ENCODE peak calls at places on chromosomes 2 and 18, in four cellular contexts. O is prostate gland, K is A549, T is HCT116. P is an unnamed sample.

GRCh38 chr18:36829362-36830140 is 624 bp downstream of the KIAA1328 start:
- DNase-seq in K (no peak), O (no peak), T (no peak), P (no peak)

GRCh38 chr2:115083711-115084110 is 641.3 kb downstream of the DPP10 start:
- DNase-seq in T (no peak), O (no peak), K (no peak), P (no peak)

GRCh38 chr2:183117226-183117625 is 7.0 kb upstream of the NUP35 start:
- DNase-seq in T (no peak), K (no peak), O (no peak), P (no peak)

GRCh38 chr2:177543007-177543760 is 150.6 kb downstream of the AGPS start:
- DNase-seq in O (no peak), K (no peak), T (no peak), P (peak)

GRCh38 chr18:74389161-74389927 is 67.8 kb downstream of the DIPK1C start:
- DNase-seq in T (no peak), O (no peak), K (no peak), P (no peak)

GRCh38 chr2:200779214-200779613 is 32.5 kb upstream of the BZW1 start:
- DNase-seq in O (no peak), T (no peak), K (no peak), P (no peak)

GRCh38 chr2:100184055-100184737 is 41.8 kb upstream of the AFF3 start:
- DNase-seq in K (no peak), O (no peak), T (no peak), P (no peak)

GRCh38 chr2:231940795-231941194 is 14.6 kb upstream of the NPPC start:
- DNase-seq in T (no peak), O (no peak), K (no peak), P (no peak)

GRCh38 chr2:234787114-234787513 is 164.7 kb upstream of the SH3BP4 start:
- DNase-seq in T (no peak), O (no peak), K (no peak), P (no peak)

DNA sequence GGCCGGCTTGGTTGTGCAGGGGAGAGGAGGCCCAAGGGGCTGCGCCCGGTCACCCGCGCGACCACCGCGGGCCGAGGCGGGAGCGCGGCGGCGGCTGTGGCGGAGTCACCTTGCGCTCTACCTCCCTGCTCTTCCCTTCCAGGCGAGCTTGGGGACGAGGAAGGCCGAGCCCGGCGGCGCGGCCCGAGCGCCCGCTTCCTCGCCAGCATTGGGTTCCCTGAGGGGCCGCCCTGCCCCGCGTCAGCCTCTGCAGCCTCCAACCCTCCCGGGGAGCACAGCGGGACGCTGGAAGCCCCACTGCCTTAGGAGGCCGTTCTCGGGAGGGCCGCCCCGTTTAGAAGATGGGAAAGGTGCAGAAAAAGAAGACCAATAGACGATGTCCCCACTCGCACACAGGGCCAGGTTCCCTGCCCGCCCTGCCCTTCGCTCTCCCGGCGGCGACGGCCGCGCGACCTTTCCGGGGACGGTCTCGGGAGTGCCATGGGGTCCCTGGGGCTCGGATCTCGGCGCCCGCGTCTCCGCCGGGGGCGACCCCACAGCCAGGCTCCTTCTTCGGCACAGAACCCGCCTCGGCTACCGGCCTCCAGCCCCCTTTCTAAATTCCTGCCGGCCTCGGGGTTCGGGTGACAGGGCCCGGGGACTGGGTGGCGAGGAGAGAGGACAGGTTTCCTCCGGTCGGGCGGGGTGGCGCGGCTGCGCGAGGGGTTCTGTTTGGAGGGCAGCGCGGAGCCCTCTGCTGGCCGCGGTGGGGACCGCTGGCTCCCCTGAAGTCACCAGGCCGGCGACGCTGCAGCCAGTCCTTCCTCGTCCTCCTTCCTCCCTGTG is 85.5 kb downstream of the HS6ST1 start:
- DNase-seq in O (peak), T (peak), K (peak), P (peak)
- TF ChIP-seq POLR2A in O (peak), T (no peak), K (peak), P (no peak)

GRCh38 chr18:22934789-22935188 is 1.7 kb downstream of the RBBP8 start:
- DNase-seq in O (no peak), K (no peak), T (no peak), P (no peak)

GRCh38 chr18:22932885-22933205 is 283 bp upstream of the RBBP8 start:
- DNase-seq in K (no peak), O (no peak), T (no peak), P (peak)

GRCh38 chr18:22933958-22934423 is 863 bp downstream of the RBBP8 start:
- DNase-seq in K (no peak), O (no peak), T (no peak), P (no peak)

GRCh38 chr18:22935431-22935830 is 2.3 kb downstream of the RBBP8 start:
- DNase-seq in T (no peak), O (no peak), K (no peak), P (no peak)

DNA sequence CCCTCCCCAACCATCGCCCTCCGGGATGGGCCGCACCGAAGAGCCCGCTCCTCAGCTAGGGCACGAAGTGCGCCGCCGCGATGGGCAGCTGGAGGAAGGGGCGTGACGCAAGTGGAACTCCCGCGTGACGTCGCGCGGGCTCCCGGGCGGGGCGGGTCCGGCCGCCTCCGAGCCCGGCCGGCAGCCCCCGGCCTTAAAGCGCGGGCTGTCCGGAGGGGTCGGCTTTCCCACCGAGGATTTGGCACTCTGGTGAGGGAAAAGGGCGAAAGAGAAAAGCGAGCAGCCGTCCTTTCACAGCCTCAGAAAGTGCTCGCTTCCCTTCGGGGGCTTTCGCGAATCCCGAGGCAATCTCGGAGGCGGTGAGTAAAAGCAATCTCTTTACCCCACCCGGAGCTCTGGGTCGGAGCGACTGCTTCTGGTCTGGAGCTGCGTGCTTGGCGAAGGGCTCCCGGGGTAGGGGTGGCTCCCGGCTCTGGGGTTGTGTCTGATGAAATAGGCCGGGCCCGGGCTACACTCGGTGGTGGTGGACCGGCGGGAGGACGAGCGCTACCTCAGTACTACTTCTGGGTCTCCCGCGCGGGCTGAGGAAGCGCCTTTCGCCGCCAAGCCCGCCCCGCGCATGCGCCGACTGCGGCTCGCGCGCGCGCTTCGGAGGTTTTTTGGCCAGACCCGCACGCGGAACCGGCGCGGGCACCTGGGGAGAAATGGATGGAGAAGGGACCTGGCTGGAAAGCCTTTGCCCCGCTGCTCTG is at the start of gene RBBP8:
- DNase-seq in T (peak), O (peak), K (peak), P (peak)
- TF ChIP-seq POLR2A in T (peak), O (peak), K (peak), P (peak)

GRCh38 chr18:596288-596881 is 403 bp upstream of the CLUL1 start:
- DNase-seq in T (peak), K (no peak), O (peak), P (peak)
- TF ChIP-seq POLR2A in T (no peak), K (no peak), O (no peak), P (no peak)

GRCh38 chr2:190978389-190979053 is 35.5 kb downstream of the STAT1 start:
- DNase-seq in K (no peak), T (no peak), O (no peak), P (no peak)
- TF ChIP-seq POLR2A in K (no peak), T (no peak), O (no peak), P (no peak)

DNA sequence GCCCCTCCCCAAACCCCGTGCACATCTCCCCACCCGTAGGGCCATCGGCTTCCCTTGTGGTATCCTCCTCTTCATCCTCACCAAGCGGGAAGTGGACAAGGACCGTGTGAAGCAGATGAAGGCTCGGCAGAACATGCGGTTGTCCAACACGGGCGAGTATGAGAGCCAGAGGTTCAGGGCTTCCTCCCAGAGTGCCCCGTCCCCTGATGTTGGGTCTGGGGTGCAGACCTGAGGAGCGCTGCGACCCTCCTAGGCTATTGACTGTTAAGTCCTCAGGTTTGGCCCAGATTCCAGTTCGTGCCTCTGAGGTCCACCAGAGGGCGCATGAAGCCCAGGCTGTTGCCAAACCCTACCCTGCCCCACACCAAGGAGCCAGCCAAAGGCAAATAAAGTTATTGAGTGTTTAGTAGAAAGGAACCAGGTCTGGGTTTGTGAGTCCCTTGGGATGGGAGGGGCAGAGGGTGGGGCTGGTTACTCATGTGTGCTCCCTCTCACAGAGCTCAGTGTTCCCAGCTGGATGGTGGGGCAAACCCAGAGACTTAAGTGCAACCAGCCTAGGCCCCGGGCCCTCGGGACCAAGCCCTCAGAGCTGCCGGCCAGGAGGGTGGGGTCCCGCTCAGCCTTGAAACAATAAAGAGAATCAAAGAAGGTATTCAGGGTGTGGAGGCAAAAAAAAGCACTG is 2.4 kb downstream of the PNKD start:
- DNase-seq in O (peak), T (peak), K (peak), P (peak)
- TF ChIP-seq POLR2A in O (no peak), T (no peak), K (no peak), P (no peak)